ENCODE peak calls at places on chromosomes 1 and 21, in five cellular contexts. L is A549, W is GM23338, V is HL-60, P is Panc1. H is an unnamed sample.

GRCh38 chr1:103180660-103181059 is 72.3 kb upstream of the COL11A1 start:
- DNase-seq in L (no peak), W (no peak), V (no peak), P (peak), H (no peak)

GRCh38 chr1:2977886-2978611 is 43.2 kb upstream of the ACTRT2 start:
- DNase-seq in L (no peak), W (no peak), V (no peak), P (no peak), H (no peak)

GRCh38 chr1:67575861-67576260 is 109.1 kb upstream of the GADD45A start:
- DNase-seq in L (no peak), W (no peak), V (no peak), P (no peak), H (no peak)

GRCh38 chr21:35616090-35616489 is 444.2 kb downstream of the SETD4 start:
- DNase-seq in L (peak), W (no peak), V (no peak), P (no peak), H (peak)

GRCh38 chr1:44512313-44512885 is 107.3 kb downstream of the RNF220 start:
- DNase-seq in L (no peak), W (no peak), V (no peak), P (no peak), H (no peak)

GRCh38 chr1:236167154-236167553 is 24.8 kb downstream of the GPR137B start:
- DNase-seq in L (no peak), W (no peak), V (no peak), P (no peak), H (no peak)

GRCh38 chr1:164647211-164647610 is 88.2 kb downstream of the PBX1 start:
- DNase-seq in L (no peak), W (peak), V (no peak), P (no peak), H (no peak)

GRCh38 chr1:5701642-5702041 is 290.6 kb downstream of the NPHP4 start:
- DNase-seq in L (no peak), W (no peak), V (no peak), P (no peak), H (no peak)

GRCh38 chr1:116268211-116268610 is 104.8 kb upstream of the ATP1A1 start:
- DNase-seq in L (peak), W (no peak), V (peak), P (no peak), H (no peak)

GRCh38 chr1:201511396-201511795 is 4.5 kb upstream of the CSRP1 start:
- DNase-seq in L (no peak), W (no peak), V (no peak), P (no peak), H (no peak)

GRCh38 chr1:58545591-58546519 is 671 bp downstream of the OMA1 start:
- DNase-seq in L (peak), W (peak), V (peak), P (no peak), H (no peak)

GRCh38 chr1:82124987-82125638 is 324.4 kb downstream of the ADGRL2 start:
- DNase-seq in L (no peak), W (peak), V (no peak), P (no peak), H (no peak)

GRCh38 chr1:43065191-43065590 is 106.5 kb upstream of the SLC2A1 start:
- DNase-seq in L (no peak), W (no peak), V (no peak), P (no peak), H (no peak)

GRCh38 chr1:200699871-200700270 is 30.2 kb upstream of the DDX59 start:
- DNase-seq in L (no peak), W (peak), V (peak), P (no peak), H (no peak)

GRCh38 chr1:3892748-3893147 is 7.3 kb downstream of the C1orf174 start:
- DNase-seq in L (no peak), W (no peak), V (no peak), P (no peak), H (no peak)

GRCh38 chr1:99748419-99748818 is 18.0 kb downstream of the FRRS1 start:
- DNase-seq in L (no peak), W (no peak), V (no peak), P (no peak), H (peak)

GRCh38 chr1:181656491-181656890 is 173.2 kb downstream of the CACNA1E start:
- DNase-seq in L (no peak), W (no peak), V (no peak), P (no peak), H (no peak)

GRCh38 chr21:35254006-35254751 is 205.1 kb upstream of the RUNX1 start:
- DNase-seq in L (no peak), W (no peak), V (no peak), P (no peak), H (no peak)

GRCh38 chr1:207810606-207811295 is 58.9 kb downstream of the CD46 start:
- DNase-seq in L (no peak), W (no peak), V (no peak), P (no peak), H (no peak)

GRCh38 chr1:172973424-172973823 is 77.3 kb downstream of the TNFSF18 start:
- DNase-seq in L (no peak), W (no peak), V (no peak), P (no peak), H (no peak)

GRCh38 chr1:209927466-209927865 is 10.6 kb upstream of the SYT14 start:
- DNase-seq in L (no peak), W (peak), V (no peak), P (no peak), H (no peak)

GRCh38 chr1:183101841-183102276 is 78.6 kb downstream of the LAMC1 start:
- DNase-seq in L (no peak), W (no peak), V (no peak), P (no peak), H (no peak)

GRCh38 chr1:183012301-183012994 is 10.8 kb upstream of the LAMC1 start:
- DNase-seq in L (no peak), W (no peak), V (no peak), P (no peak), H (no peak)

GRCh38 chr21:39094087-39094785 is 89.0 kb downstream of the PSMG1 start:
- DNase-seq in L (no peak), W (no peak), V (peak), P (no peak), H (no peak)

GRCh38 chr1:61338899-61339298 is 256.5 kb downstream of the NFIA start:
- DNase-seq in L (no peak), W (no peak), V (no peak), P (no peak), H (no peak)

GRCh38 chr1:61334718-61335589 is 252.6 kb downstream of the NFIA start:
- DNase-seq in L (no peak), W (no peak), V (no peak), P (no peak), H (no peak)

GRCh38 chr1:117659565-117660264 is 53.9 kb downstream of the TENT5C start:
- DNase-seq in L (no peak), W (no peak), V (no peak), P (no peak), H (no peak)

GRCh38 chr1:211715976-211716375 is 40.6 kb upstream of the NEK2 start:
- DNase-seq in L (no peak), W (no peak), V (no peak), P (no peak), H (no peak)

GRCh38 chr1:66831529-66832239 is 30.6 kb upstream of the INSL5 start:
- DNase-seq in L (no peak), W (no peak), V (no peak), P (no peak), H (no peak)

GRCh38 chr1:203440780-203441179 is 34.8 kb upstream of the PRELP start:
- DNase-seq in L (no peak), W (peak), V (no peak), P (no peak), H (no peak)

GRCh38 chr21:26842300-26842699 is 2.9 kb downstream of the ADAMTS1 start:
- DNase-seq in L (no peak), W (no peak), V (no peak), P (no peak), H (no peak)

GRCh38 chr1:47196622-47197021 is 6.8 kb upstream of the PDZK1IP1 start:
- DNase-seq in L (no peak), W (peak), V (no peak), P (no peak), H (no peak)

GRCh38 chr1:145960468-145961108 is 2.8 kb upstream of the LIX1L start:
- DNase-seq in L (peak), W (peak), V (peak), P (no peak), H (no peak)

GRCh38 chr1:215076312-215076711 is 6.2 kb upstream of the KCNK2 start:
- DNase-seq in L (no peak), W (peak), V (peak), P (no peak), H (peak)
- TF ChIP-seq CTCF in L (peak), W (peak), V (no peak), P (peak), H (peak)

GRCh38 chr1:175894543-175894942 is 151.1 kb upstream of the TNR start:
- DNase-seq in L (no peak), W (no peak), V (no peak), P (no peak), H (no peak)
- TF ChIP-seq REST in L (no peak), W (no peak), V (no peak), P (no peak), H (no peak)

GRCh38 chr21:44720170-44720569 is 8.8 kb upstream of the TSPEAR start:
- DNase-seq in L (no peak), W (no peak), V (no peak), P (no peak), H (no peak)

GRCh38 chr21:44714905-44715304 is 3.5 kb upstream of the TSPEAR start:
- DNase-seq in L (no peak), W (no peak), V (no peak), P (no peak), H (no peak)

GRCh38 chr21:44713846-44714245 is 2.5 kb upstream of the TSPEAR start:
- DNase-seq in L (no peak), W (no peak), V (no peak), P (no peak), H (no peak)

GRCh38 chr21:44722701-44723100 is 11.3 kb upstream of the TSPEAR start:
- DNase-seq in L (no peak), W (no peak), V (no peak), P (no peak), H (no peak)

GRCh38 chr21:44718571-44718970 is 7.2 kb upstream of the TSPEAR start:
- DNase-seq in L (no peak), W (peak), V (no peak), P (no peak), H (no peak)
- TF ChIP-seq CTCF in L (no peak), W (peak), V (no peak), P (no peak), H (no peak)

GRCh38 chr1:230826166-230826875 is 42.0 kb downstream of the C1orf198 start:
- DNase-seq in L (no peak), W (no peak), V (no peak), P (no peak), H (no peak)
- TF ChIP-seq REST in L (no peak), W (no peak), V (no peak), P (no peak), H (no peak)

GRCh38 chr1:171763764-171764163 is 17.7 kb upstream of the METTL13 start:
- DNase-seq in L (no peak), W (no peak), V (no peak), P (no peak), H (no peak)
- TF ChIP-seq CTCF in L (no peak), W (no peak), V (no peak), P (no peak), H (no peak)

DNA sequence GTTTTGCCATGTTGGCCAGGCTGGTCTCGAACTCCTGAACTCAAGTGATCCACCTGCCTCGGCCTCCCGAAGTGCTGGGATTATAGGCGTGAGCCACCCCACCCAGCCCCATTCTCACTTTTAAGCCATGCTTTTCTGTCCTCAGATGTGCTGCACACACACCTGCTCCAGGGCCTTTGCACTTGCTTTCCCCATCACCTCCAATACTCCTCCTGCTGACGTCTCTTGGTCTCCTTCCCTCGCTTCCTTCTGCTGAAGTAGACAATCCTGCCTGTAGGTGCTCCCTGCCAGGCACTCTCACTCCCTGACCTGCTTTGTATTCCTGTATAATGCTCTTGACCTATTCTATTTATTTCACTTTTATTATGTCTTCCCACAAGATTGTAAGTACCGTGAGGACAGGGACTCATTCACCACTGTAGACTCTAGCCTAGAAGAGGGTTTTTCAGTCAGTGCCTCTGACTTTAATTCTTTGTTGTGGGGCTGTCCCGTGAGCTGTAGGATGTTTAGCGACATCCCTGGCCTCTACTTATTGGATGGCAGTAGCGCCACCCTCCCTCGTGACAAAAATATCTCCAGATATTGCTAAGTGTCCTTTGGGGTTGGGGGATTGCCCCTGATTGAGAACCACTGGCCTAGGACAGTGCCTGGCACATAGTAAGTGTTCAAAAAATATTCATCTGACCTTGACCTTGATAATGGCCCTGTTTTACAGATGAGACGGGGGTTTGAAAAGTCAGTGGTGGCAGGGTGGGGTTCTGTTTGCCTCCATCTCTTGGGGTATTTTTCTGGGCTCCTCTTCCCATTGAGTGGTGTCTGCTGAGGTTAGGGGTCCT is 4.6 kb downstream of the TNFRSF1B start:
- DNase-seq in L (no peak), W (no peak), V (no peak), P (no peak), H (no peak)
- TF ChIP-seq REST in L (no peak), W (no peak), V (no peak), P (no peak), H (no peak)

GRCh38 chr1:154669464-154670282 is 61.7 kb upstream of the ADAR start:
- DNase-seq in L (peak), W (peak), V (peak), P (peak), H (peak)
- TF ChIP-seq CTCF in L (peak), W (peak), V (peak), P (peak), H (peak)

GRCh38 chr1:153608742-153609584 is 4.0 kb downstream of the S100A16 start:
- DNase-seq in L (peak), W (peak), V (no peak), P (peak), H (peak)
- TF ChIP-seq REST in L (no peak), W (no peak), V (no peak), P (no peak), H (no peak)

GRCh38 chr1:230772457-230773395 is 25.5 kb downstream of the CAPN9 start:
- DNase-seq in L (peak), W (peak), V (no peak), P (no peak), H (no peak)
- TF ChIP-seq CTCF in L (peak), W (peak), V (no peak), P (peak), H (peak)

GRCh38 chr1:25689686-25690381 is 73.2 kb downstream of the MAN1C1 start:
- DNase-seq in L (no peak), W (no peak), V (peak), P (no peak), H (no peak)
- TF ChIP-seq REST in L (no peak), W (no peak), V (no peak), P (no peak), H (no peak)

H was measured in HCT116.